ENCODE peak calls at places on chromosomes 12 and 14, in ten cellular contexts. One of them, this sample, is unnamed.

GRCh38 chr12:31850268-31850667 is 108.9 kb upstream of the RESF1 start:
- DNase-seq in foreskin keratinocyte: no peak
- DNase-seq in iPS-NIHi11: no peak
- DNase-seq in tibial artery: no peak
- DNase-seq in ELR: peak
- DNase-seq in endodermal cell: no peak
- DNase-seq in NCI-H1105 treated with DMSO at 0.1 percent for 48 hours: no peak
- DNase-seq in myocyte: no peak
- DNase-seq in stimulated activated CD4-positive, alpha-beta T cell treated with anti-CD3 and anti-CD28 coated beads, TNF-alpha, amount 100 ng/mL, for 24 hours: no peak
- DNase-seq in MCF 10A: no peak
- DNase-seq in this sample: no peak

GRCh38 chr14:77409131-77409533 is 14.2 kb downstream of the NOXRED1 start:
- DNase-seq in foreskin keratinocyte: no peak
- DNase-seq in iPS-NIHi11: no peak
- DNase-seq in tibial artery: no peak
- DNase-seq in ELR: peak
- DNase-seq in endodermal cell: peak
- DNase-seq in NCI-H1105 treated with DMSO at 0.1 percent for 48 hours: no peak
- DNase-seq in myocyte: peak
- DNase-seq in stimulated activated CD4-positive, alpha-beta T cell treated with anti-CD3 and anti-CD28 coated beads, TNF-alpha, amount 100 ng/mL, for 24 hours: no peak
- DNase-seq in MCF 10A: peak
- DNase-seq in this sample: no peak

GRCh38 chr14:61585598-61586538 is 109.4 kb upstream of the HIF1A start:
- DNase-seq in foreskin keratinocyte: no peak
- DNase-seq in iPS-NIHi11: no peak
- DNase-seq in tibial artery: peak
- DNase-seq in ELR: peak
- DNase-seq in endodermal cell: peak
- DNase-seq in NCI-H1105 treated with DMSO at 0.1 percent for 48 hours: no peak
- DNase-seq in myocyte: peak
- DNase-seq in stimulated activated CD4-positive, alpha-beta T cell treated with anti-CD3 and anti-CD28 coated beads, TNF-alpha, amount 100 ng/mL, for 24 hours: no peak
- DNase-seq in MCF 10A: peak
- DNase-seq in this sample: no peak

GRCh38 chr14:68968051-68968450 is 11.1 kb downstream of the ACTN1 start:
- DNase-seq in foreskin keratinocyte: no peak
- DNase-seq in iPS-NIHi11: no peak
- DNase-seq in tibial artery: no peak
- DNase-seq in ELR: no peak
- DNase-seq in endodermal cell: peak
- DNase-seq in NCI-H1105 treated with DMSO at 0.1 percent for 48 hours: no peak
- DNase-seq in myocyte: no peak
- DNase-seq in stimulated activated CD4-positive, alpha-beta T cell treated with anti-CD3 and anti-CD28 coated beads, TNF-alpha, amount 100 ng/mL, for 24 hours: peak
- DNase-seq in MCF 10A: no peak
- DNase-seq in this sample: no peak

GRCh38 chr12:66537866-66538265 is 141.0 kb downstream of the GRIP1 start:
- DNase-seq in foreskin keratinocyte: no peak
- DNase-seq in iPS-NIHi11: no peak
- DNase-seq in tibial artery: no peak
- DNase-seq in ELR: no peak
- DNase-seq in endodermal cell: no peak
- DNase-seq in NCI-H1105 treated with DMSO at 0.1 percent for 48 hours: no peak
- DNase-seq in myocyte: no peak
- DNase-seq in stimulated activated CD4-positive, alpha-beta T cell treated with anti-CD3 and anti-CD28 coated beads, TNF-alpha, amount 100 ng/mL, for 24 hours: no peak
- DNase-seq in MCF 10A: no peak
- DNase-seq in this sample: no peak

GRCh38 chr14:103427485-103428443 is 42.5 kb downstream of the MARK3 start:
- DNase-seq in foreskin keratinocyte: no peak
- DNase-seq in iPS-NIHi11: no peak
- DNase-seq in tibial artery: no peak
- DNase-seq in ELR: peak
- DNase-seq in endodermal cell: peak
- DNase-seq in NCI-H1105 treated with DMSO at 0.1 percent for 48 hours: no peak
- DNase-seq in myocyte: peak
- DNase-seq in stimulated activated CD4-positive, alpha-beta T cell treated with anti-CD3 and anti-CD28 coated beads, TNF-alpha, amount 100 ng/mL, for 24 hours: peak
- DNase-seq in MCF 10A: peak
- DNase-seq in this sample: no peak

GRCh38 chr12:27343255-27344000 is 10.8 kb downstream of the BMAL2 start:
- DNase-seq in foreskin keratinocyte: peak
- DNase-seq in iPS-NIHi11: no peak
- DNase-seq in tibial artery: no peak
- DNase-seq in ELR: peak
- DNase-seq in endodermal cell: no peak
- DNase-seq in NCI-H1105 treated with DMSO at 0.1 percent for 48 hours: no peak
- DNase-seq in myocyte: peak
- DNase-seq in stimulated activated CD4-positive, alpha-beta T cell treated with anti-CD3 and anti-CD28 coated beads, TNF-alpha, amount 100 ng/mL, for 24 hours: no peak
- DNase-seq in MCF 10A: peak
- DNase-seq in this sample: peak

GRCh38 chr12:132479291-132479690 is 10.7 kb upstream of the FBRSL1 start:
- DNase-seq in foreskin keratinocyte: no peak
- DNase-seq in iPS-NIHi11: no peak
- DNase-seq in tibial artery: no peak
- DNase-seq in ELR: no peak
- DNase-seq in endodermal cell: no peak
- DNase-seq in NCI-H1105 treated with DMSO at 0.1 percent for 48 hours: no peak
- DNase-seq in myocyte: no peak
- DNase-seq in stimulated activated CD4-positive, alpha-beta T cell treated with anti-CD3 and anti-CD28 coated beads, TNF-alpha, amount 100 ng/mL, for 24 hours: no peak
- DNase-seq in MCF 10A: no peak
- DNase-seq in this sample: no peak